ENCODE peak calls at places on chromosomes 6 and 20, in ten cellular contexts. P is bronchial epithelial cell; N is stimulated activated naive CD4-positive, alpha-beta T cell; O is D341Med; F is RCC 7860; S is CD4-positive, alpha-beta T cell; M is dermis blood vessel endothelial cell; U is HCT116; L is EH; I is endothelial cell. X is an unnamed sample.
A peak's percentile ranks its signal among the peaks of the same experiment; 100 is the strongest.

GRCh38 chr20:59810376-59811187 is 122.9 kb downstream of the SYCP2 start:
- DNase-seq in P (no peak), N (no peak), O (peak; percentile 9), F (no peak), S (no peak), M (no peak), U (no peak), L (peak; percentile 3), I (no peak), X (no peak)

GRCh38 chr6:99080191-99080590 is 132.4 kb upstream of the FBXL4 start:
- DNase-seq in P (no peak), N (no peak), O (no peak), F (no peak), S (no peak), M (no peak), U (no peak), L (no peak), I (no peak), X (no peak)

GRCh38 chr6:92864966-92865555 is 554.3 kb downstream of the EPHA7 start:
- DNase-seq in P (peak; percentile 6), N (no peak), O (no peak), F (no peak), S (no peak), M (no peak), U (no peak), L (no peak), I (no peak), X (peak; percentile 29)

GRCh38 chr20:59948212-59948611 is 8.0 kb downstream of the FAM217B start:
- DNase-seq in P (no peak), N (no peak), O (no peak), F (no peak), S (no peak), M (no peak), U (no peak), L (no peak), I (no peak), X (no peak)

GRCh38 chr20:64005394-64005793 is 24.5 kb downstream of the PRPF6 start:
- DNase-seq in P (no peak), N (no peak), O (no peak), F (no peak), S (no peak), M (no peak), U (no peak), L (no peak), I (no peak), X (no peak)

GRCh38 chr20:59006167-59006863 is 739 bp downstream of the CTSZ start:
- DNase-seq in P (no peak), N (peak; percentile 20), O (no peak), F (peak; percentile 35), S (no peak), M (peak; percentile 49), U (no peak), L (peak; percentile 23), I (no peak), X (no peak)

GRCh38 chr20:34585019-34585418 is 26.5 kb downstream of the MAP1LC3A start:
- DNase-seq in P (no peak), N (no peak), O (no peak), F (no peak), S (no peak), M (no peak), U (no peak), L (no peak), I (no peak), X (no peak)

GRCh38 chr20:49629606-49630005 is 61.7 kb upstream of the PTGIS start:
- DNase-seq in P (no peak), N (no peak), O (no peak), F (no peak), S (no peak), M (no peak), U (no peak), L (no peak), I (no peak), X (no peak)

GRCh38 chr6:6689413-6690143 is 101.1 kb downstream of the LY86 start:
- DNase-seq in P (peak; percentile 88), N (no peak), O (no peak), F (no peak), S (no peak), M (peak; percentile 78), U (no peak), L (peak; percentile 33), I (no peak), X (peak; percentile 88)

GRCh38 chr20:59305898-59306640 is 5.7 kb downstream of the EDN3 start:
- DNase-seq in P (no peak), N (no peak), O (no peak), F (no peak), S (no peak), M (no peak), U (no peak), L (no peak), I (no peak), X (no peak)

GRCh38 chr6:154358019-154358545 is 1.5 kb upstream of the IPCEF1 start:
- DNase-seq in P (no peak), N (no peak), O (no peak), F (no peak), S (no peak), M (no peak), U (no peak), L (no peak), I (no peak), X (no peak)

GRCh38 chr20:57656821-57657536 is 36.8 kb upstream of the ZBP1 start:
- DNase-seq in P (no peak), N (no peak), O (peak; percentile 16), F (no peak), S (no peak), M (no peak), U (no peak), L (no peak), I (peak; percentile 1), X (no peak)

GRCh38 chr6:40573221-40573620 is 13.9 kb downstream of the LRFN2 start:
- DNase-seq in P (no peak), N (no peak), O (no peak), F (no peak), S (no peak), M (no peak), U (no peak), L (no peak), I (no peak), X (no peak)